ENCODE peak calls at places on chromosome 22, in five cellular contexts. One of them, this sample, is unnamed. For H3K4me1, the result is how much of the 10 kb centered on the place peaks cover.

GRCh38 chr22:49992921-49993648 is 19.5 kb downstream of the IL17REL start:
- DNase-seq in ovary: peak
- DNase-seq in transverse colon: peak
- DNase-seq in naive thymus-derived CD4-positive, alpha-beta T cell: no peak
- DNase-seq in MM.1S: peak
- DNase-seq in this sample: peak

GRCh38 chr22:48021946-48022345 is 1259.5 kb downstream of the TBC1D22A start:
- DNase-seq in ovary: no peak
- DNase-seq in transverse colon: no peak
- DNase-seq in naive thymus-derived CD4-positive, alpha-beta T cell: no peak
- DNase-seq in MM.1S: peak
- DNase-seq in this sample: no peak

GRCh38 chr22:46308283-46308988 is 11.8 kb downstream of the GTSE1 start:
- DNase-seq in ovary: no peak
- DNase-seq in transverse colon: no peak
- DNase-seq in naive thymus-derived CD4-positive, alpha-beta T cell: no peak
- DNase-seq in MM.1S: no peak
- DNase-seq in this sample: no peak

GRCh38 chr22:46147471-46148267 is 2.7 kb upstream of the PPARA start:
- DNase-seq in ovary: peak
- DNase-seq in transverse colon: no peak
- DNase-seq in naive thymus-derived CD4-positive, alpha-beta T cell: no peak
- DNase-seq in MM.1S: no peak
- DNase-seq in this sample: peak

GRCh38 chr22:49354516-49355205 is 473.0 kb downstream of the BRD1 start:
- DNase-seq in ovary: no peak
- DNase-seq in transverse colon: no peak
- DNase-seq in naive thymus-derived CD4-positive, alpha-beta T cell: no peak
- DNase-seq in MM.1S: no peak
- DNase-seq in this sample: no peak

GRCh38 chr22:22042599-22043295 is 60.2 kb upstream of the TOP3B start:
- DNase-seq in ovary: no peak
- DNase-seq in transverse colon: no peak
- DNase-seq in naive thymus-derived CD4-positive, alpha-beta T cell: no peak
- DNase-seq in MM.1S: no peak
- DNase-seq in this sample: no peak

GRCh38 chr22:49448546-49448945 is 379.1 kb downstream of the BRD1 start:
- DNase-seq in ovary: no peak
- DNase-seq in transverse colon: no peak
- DNase-seq in naive thymus-derived CD4-positive, alpha-beta T cell: no peak
- DNase-seq in MM.1S: no peak
- DNase-seq in this sample: no peak

GRCh38 chr22:36238348-36239149 is 778 bp downstream of the APOL2 start:
- DNase-seq in ovary: no peak
- DNase-seq in transverse colon: peak
- DNase-seq in naive thymus-derived CD4-positive, alpha-beta T cell: no peak
- DNase-seq in MM.1S: peak
- DNase-seq in this sample: no peak

GRCh38 chr22:31630331-31631329 is 31.4 kb downstream of the PISD start:
- DNase-seq in ovary: peak
- DNase-seq in transverse colon: peak
- DNase-seq in naive thymus-derived CD4-positive, alpha-beta T cell: peak
- DNase-seq in MM.1S: peak
- DNase-seq in this sample: peak

GRCh38 chr22:48968201-48968959 is 859.3 kb downstream of the BRD1 start:
- DNase-seq in ovary: no peak
- DNase-seq in transverse colon: peak
- DNase-seq in naive thymus-derived CD4-positive, alpha-beta T cell: no peak
- DNase-seq in MM.1S: peak
- DNase-seq in this sample: no peak

GRCh38 chr22:50695421-50696250 is 23.0 kb downstream of the SHANK3 start:
- DNase-seq in ovary: no peak
- DNase-seq in transverse colon: no peak
- DNase-seq in naive thymus-derived CD4-positive, alpha-beta T cell: no peak
- DNase-seq in MM.1S: no peak
- DNase-seq in this sample: peak

GRCh38 chr22:20742764-20743163 is 31.1 kb upstream of the SERPIND1 start:
- DNase-seq in ovary: no peak
- DNase-seq in transverse colon: no peak
- DNase-seq in naive thymus-derived CD4-positive, alpha-beta T cell: no peak
- DNase-seq in MM.1S: no peak
- DNase-seq in this sample: no peak

DNA sequence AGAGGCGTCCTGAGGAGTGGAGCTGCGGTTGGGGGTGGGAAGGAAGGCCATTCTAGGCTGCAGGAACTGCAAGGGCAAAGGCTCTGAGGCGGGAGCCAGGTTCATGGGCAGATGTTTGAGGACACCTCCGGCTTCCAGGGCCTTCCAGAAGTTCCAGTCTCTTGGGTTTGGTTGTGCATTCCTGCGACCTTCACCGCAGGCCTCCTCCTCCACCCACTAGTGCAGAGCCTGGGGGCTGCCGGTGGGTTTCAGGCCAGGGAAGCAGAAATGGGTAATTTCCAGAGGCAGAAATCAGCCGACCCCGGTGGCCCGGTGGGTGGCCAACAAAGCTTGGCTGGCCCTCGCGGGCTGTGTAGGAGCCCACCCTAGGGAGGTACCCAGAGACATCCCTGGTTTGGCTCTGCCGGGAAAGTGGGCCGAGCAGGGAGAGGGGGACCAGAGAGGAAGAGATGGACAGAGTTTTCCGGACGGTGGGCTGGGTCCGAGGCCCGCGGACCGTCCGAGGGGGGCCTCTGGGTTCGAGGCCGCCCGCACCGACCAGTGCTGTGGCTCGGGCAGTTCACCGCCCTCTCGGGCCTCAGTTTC is 388 bp upstream of the PHETA2 start:
- DNase-seq in ovary: no peak
- DNase-seq in transverse colon: no peak
- DNase-seq in naive thymus-derived CD4-positive, alpha-beta T cell: no peak
- DNase-seq in MM.1S: no peak
- DNase-seq in this sample: no peak
- H3K4me3 ChIP-seq in ovary: peak
- H3K4me3 ChIP-seq in transverse colon: peak
- H3K4me3 ChIP-seq in naive thymus-derived CD4-positive, alpha-beta T cell: peak
- H3K4me3 ChIP-seq in MM.1S: no peak
- H3K4me3 ChIP-seq in this sample: peak

DNA sequence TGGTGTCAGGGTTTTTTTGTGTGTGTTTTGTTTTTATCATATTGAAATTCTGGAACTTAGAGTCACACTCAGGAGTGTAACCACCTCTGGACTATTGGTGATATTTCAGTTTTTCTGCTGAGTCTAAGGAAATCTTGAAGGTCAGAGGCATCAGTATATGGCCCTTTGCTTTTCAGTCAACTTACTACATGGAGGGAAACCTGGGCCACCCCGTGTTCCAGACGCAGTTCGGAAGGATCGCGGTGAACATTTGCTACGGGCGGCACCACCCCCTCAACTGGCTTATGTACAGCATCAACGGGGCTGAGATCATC is 19.9 kb downstream of the UPB1 start:
- DNase-seq in ovary: no peak
- DNase-seq in transverse colon: no peak
- DNase-seq in naive thymus-derived CD4-positive, alpha-beta T cell: no peak
- DNase-seq in MM.1S: no peak
- DNase-seq in this sample: no peak
- H3K4me1 ChIP-seq in ovary: under half
- H3K4me1 ChIP-seq in transverse colon: under half
- H3K4me1 ChIP-seq in naive thymus-derived CD4-positive, alpha-beta T cell: under half
- H3K4me1 ChIP-seq in MM.1S: under half
- H3K4me1 ChIP-seq in this sample: under half

GRCh38 chr22:19149962-19150361 is at the start of gene GSC2:
- DNase-seq in ovary: no peak
- DNase-seq in transverse colon: no peak
- DNase-seq in naive thymus-derived CD4-positive, alpha-beta T cell: no peak
- DNase-seq in MM.1S: no peak
- DNase-seq in this sample: no peak
- H3K4me3 ChIP-seq in ovary: no peak
- H3K4me3 ChIP-seq in transverse colon: peak
- H3K4me3 ChIP-seq in naive thymus-derived CD4-positive, alpha-beta T cell: no peak
- H3K4me3 ChIP-seq in MM.1S: no peak
- H3K4me3 ChIP-seq in this sample: peak

GRCh38 chr22:27624042-27624441 is 177.5 kb downstream of the MN1 start:
- DNase-seq in ovary: no peak
- DNase-seq in transverse colon: no peak
- DNase-seq in naive thymus-derived CD4-positive, alpha-beta T cell: no peak
- DNase-seq in MM.1S: no peak
- DNase-seq in this sample: no peak
- H3K4me1 ChIP-seq in ovary: under half
- H3K4me1 ChIP-seq in transverse colon: under half
- H3K4me1 ChIP-seq in naive thymus-derived CD4-positive, alpha-beta T cell: under half
- H3K4me1 ChIP-seq in MM.1S: under half
- H3K4me1 ChIP-seq in this sample: under half

GRCh38 chr22:39528080-39528661 is 4.4 kb downstream of the RPS19BP1 start:
- DNase-seq in ovary: no peak
- DNase-seq in transverse colon: peak
- DNase-seq in naive thymus-derived CD4-positive, alpha-beta T cell: peak
- DNase-seq in MM.1S: no peak
- DNase-seq in this sample: no peak
- H3K4me3 ChIP-seq in ovary: no peak
- H3K4me3 ChIP-seq in transverse colon: peak
- H3K4me3 ChIP-seq in naive thymus-derived CD4-positive, alpha-beta T cell: no peak
- H3K4me3 ChIP-seq in MM.1S: peak
- H3K4me3 ChIP-seq in this sample: peak

GRCh38 chr22:32830473-32830872 is 29.0 kb downstream of the TIMP3 start:
- DNase-seq in ovary: no peak
- DNase-seq in transverse colon: no peak
- DNase-seq in naive thymus-derived CD4-positive, alpha-beta T cell: no peak
- DNase-seq in MM.1S: no peak
- DNase-seq in this sample: peak

GRCh38 chr22:32828150-32828549 is 26.6 kb downstream of the TIMP3 start:
- DNase-seq in ovary: no peak
- DNase-seq in transverse colon: no peak
- DNase-seq in naive thymus-derived CD4-positive, alpha-beta T cell: no peak
- DNase-seq in MM.1S: no peak
- DNase-seq in this sample: no peak

GRCh38 chr22:32828561-32828960 is 27.1 kb downstream of the TIMP3 start:
- DNase-seq in ovary: no peak
- DNase-seq in transverse colon: no peak
- DNase-seq in naive thymus-derived CD4-positive, alpha-beta T cell: no peak
- DNase-seq in MM.1S: no peak
- DNase-seq in this sample: no peak

GRCh38 chr22:32830957-32831356 is 29.5 kb downstream of the TIMP3 start:
- DNase-seq in ovary: no peak
- DNase-seq in transverse colon: no peak
- DNase-seq in naive thymus-derived CD4-positive, alpha-beta T cell: no peak
- DNase-seq in MM.1S: no peak
- DNase-seq in this sample: no peak

DNA sequence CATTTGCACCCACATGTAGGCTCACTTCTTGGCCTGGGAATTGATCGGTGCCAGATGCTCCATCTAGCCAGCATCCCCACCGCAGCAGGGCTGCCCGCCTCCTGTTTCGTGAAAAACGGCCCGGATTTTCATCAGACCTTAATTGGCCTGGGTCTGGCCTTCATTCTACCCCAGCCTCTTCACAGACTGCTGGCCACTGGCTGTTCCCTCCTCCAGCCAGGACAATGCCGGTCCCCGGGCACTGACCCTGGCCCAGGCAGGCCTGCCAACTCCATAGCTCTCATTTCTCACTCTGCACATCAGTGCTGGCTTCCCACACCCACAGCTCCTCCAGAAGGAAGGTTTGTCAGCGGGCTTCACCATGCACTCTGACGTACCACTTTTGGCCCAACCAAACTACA is 27.9 kb downstream of the TIMP3 start:
- DNase-seq in ovary: no peak
- DNase-seq in transverse colon: no peak
- DNase-seq in naive thymus-derived CD4-positive, alpha-beta T cell: no peak
- DNase-seq in MM.1S: no peak
- DNase-seq in this sample: no peak
- H3K4me1 ChIP-seq in ovary: under half
- H3K4me1 ChIP-seq in transverse colon: under half
- H3K4me1 ChIP-seq in naive thymus-derived CD4-positive, alpha-beta T cell: under half
- H3K4me1 ChIP-seq in MM.1S: under half
- H3K4me1 ChIP-seq in this sample: half or more